ENCODE peak calls at places on chromosomes 11 and 22, in four cellular contexts. F is neural crest cell; O is NCI-H2029 treated with DMSO at 0.1 percent for 48 hours; N is activated CD4-positive, alpha-beta T cell treated with anti-CD3 and anti-CD28 coated beads, Interleukin-2, amount 50 U/mL, for 24 hours. V is an unnamed sample.

GRCh38 chr11:64148917-64149617 is 16.8 kb downstream of the MACROD1 start:
- DNase-seq in F (no peak), O (no peak), N (no peak), V (no peak)

GRCh38 chr11:15276616-15277015 is 161.9 kb downstream of the INSC start:
- DNase-seq in F (peak), O (no peak), N (no peak), V (no peak)

GRCh38 chr11:8082391-8083087 is 1.5 kb downstream of the TUB start:
- DNase-seq in F (no peak), O (no peak), N (no peak), V (no peak)

GRCh38 chr11:16001899-16002426 is 354.4 kb downstream of the SOX6 start:
- DNase-seq in F (no peak), O (peak), N (no peak), V (no peak)

GRCh38 chr11:69707156-69707555 is 3.3 kb upstream of the FGF19 start:
- DNase-seq in F (no peak), O (no peak), N (no peak), V (no peak)

GRCh38 chr11:10751581-10751940 is 515 bp downstream of the CTR9 start:
- DNase-seq in F (no peak), O (no peak), N (no peak), V (no peak)

GRCh38 chr11:103338621-103339484 is 229.6 kb downstream of the DYNC2H1 start:
- DNase-seq in F (no peak), O (no peak), N (no peak), V (no peak)

GRCh38 chr11:135033545-135033944 is 621.5 kb upstream of the B3GAT1 start:
- DNase-seq in F (peak), O (no peak), N (no peak), V (no peak)

GRCh38 chr22:38284042-38284402 is 11.2 kb upstream of the TMEM184B start:
- DNase-seq in F (no peak), O (no peak), N (no peak), V (no peak)

GRCh38 chr11:107665016-107665415 is 46.8 kb downstream of the SLN start:
- DNase-seq in F (no peak), O (no peak), N (no peak), V (no peak)

GRCh38 chr11:1126935-1127663 is 30.7 kb upstream of the MUC5AC start:
- DNase-seq in F (no peak), O (no peak), N (no peak), V (no peak)

V was measured in activated CD4-positive, CD25-positive, alpha-beta regulatory T cell.